ENCODE peak calls at places on chromosomes 11 and 22, in eight cellular contexts. C is posterior cingulate gyrus, B is AG09319, J is pancreas, Q is occipital lobe, Y is HEK293T, N is mucosa of descending colon, L is HT-29. Z is an unnamed sample.

GRCh38 chr22:29704528-29705285 is 15.1 kb upstream of the CABP7 start:
- DNase-seq in C (no peak), B (no peak), J (peak), Q (peak), Y (no peak), N (peak), L (peak), Z (peak)

GRCh38 chr11:70891844-70892380 is 360.5 kb downstream of the SHANK2 start:
- DNase-seq in C (peak), B (no peak), J (no peak), Q (no peak), Y (no peak), N (no peak), L (no peak), Z (no peak)

GRCh38 chr11:87397250-87397649 is 359.5 kb downstream of the TMEM135 start:
- DNase-seq in C (no peak), B (no peak), J (no peak), Q (no peak), Y (no peak), N (no peak), L (no peak), Z (no peak)

GRCh38 chr11:117673561-117673960 is 123.5 kb downstream of the DSCAML1 start:
- DNase-seq in C (peak), B (no peak), J (no peak), Q (peak), Y (no peak), N (no peak), L (no peak), Z (no peak)

GRCh38 chr11:70397336-70397982 is 870 bp upstream of the CTTN start:
- DNase-seq in C (peak), B (no peak), J (peak), Q (no peak), Y (peak), N (peak), L (no peak), Z (peak)

GRCh38 chr22:48897638-48897954 is 930.1 kb downstream of the BRD1 start:
- DNase-seq in C (peak), B (no peak), J (no peak), Q (no peak), Y (no peak), N (no peak), L (no peak), Z (no peak)

GRCh38 chr11:110003426-110003825 is 89.8 kb upstream of the ZC3H12C start:
- DNase-seq in C (no peak), B (no peak), J (no peak), Q (no peak), Y (no peak), N (peak), L (no peak), Z (no peak)

GRCh38 chr11:17991799-17992433 is 20.9 kb downstream of the SERGEF start:
- DNase-seq in C (no peak), B (no peak), J (peak), Q (no peak), Y (peak), N (peak), L (peak), Z (peak)

Z was measured in SJCRH30.